ENCODE peak calls at places on chromosomes 12 and 14, in four cellular contexts. One of them, this sample, is unnamed.

GRCh38 chr12:22018860-22019259 is 27.2 kb upstream of the CMAS start:
- DNase-seq in stimulated activated CD4-positive, alpha-beta T cell treated with anti-CD3 and anti-CD28 coated beads, Interleukin-15, amount 100 ng/mL, for 24 hours: no peak
- DNase-seq in MG63: no peak
- DNase-seq in amniotic stem cell: no peak
- DNase-seq in this sample: no peak

GRCh38 chr12:109785854-109786253 is 47.3 kb downstream of the TRPV4 start:
- DNase-seq in stimulated activated CD4-positive, alpha-beta T cell treated with anti-CD3 and anti-CD28 coated beads, Interleukin-15, amount 100 ng/mL, for 24 hours: no peak
- DNase-seq in MG63: no peak
- DNase-seq in amniotic stem cell: no peak
- DNase-seq in this sample: no peak

GRCh38 chr12:42201061-42201460 is 37.0 kb downstream of the YAF2 start:
- DNase-seq in stimulated activated CD4-positive, alpha-beta T cell treated with anti-CD3 and anti-CD28 coated beads, Interleukin-15, amount 100 ng/mL, for 24 hours: no peak
- DNase-seq in MG63: no peak
- DNase-seq in amniotic stem cell: no peak
- DNase-seq in this sample: no peak

GRCh38 chr12:76641961-76642360 is 82.4 kb upstream of the OSBPL8 start:
- DNase-seq in stimulated activated CD4-positive, alpha-beta T cell treated with anti-CD3 and anti-CD28 coated beads, Interleukin-15, amount 100 ng/mL, for 24 hours: no peak
- DNase-seq in MG63: no peak
- DNase-seq in amniotic stem cell: no peak
- DNase-seq in this sample: no peak

GRCh38 chr12:19893514-19893913 is 454.2 kb downstream of the AEBP2 start:
- DNase-seq in stimulated activated CD4-positive, alpha-beta T cell treated with anti-CD3 and anti-CD28 coated beads, Interleukin-15, amount 100 ng/mL, for 24 hours: no peak
- DNase-seq in MG63: no peak
- DNase-seq in amniotic stem cell: no peak
- DNase-seq in this sample: no peak

GRCh38 chr14:25953532-25954144 is 644.2 kb downstream of the NOVA1 start:
- DNase-seq in stimulated activated CD4-positive, alpha-beta T cell treated with anti-CD3 and anti-CD28 coated beads, Interleukin-15, amount 100 ng/mL, for 24 hours: no peak
- DNase-seq in MG63: peak
- DNase-seq in amniotic stem cell: no peak
- DNase-seq in this sample: no peak

GRCh38 chr12:71810905-71811304 is 28.7 kb upstream of the TBC1D15 start:
- DNase-seq in stimulated activated CD4-positive, alpha-beta T cell treated with anti-CD3 and anti-CD28 coated beads, Interleukin-15, amount 100 ng/mL, for 24 hours: no peak
- DNase-seq in MG63: no peak
- DNase-seq in amniotic stem cell: no peak
- DNase-seq in this sample: no peak

GRCh38 chr12:131092911-131093901 is 139.5 kb downstream of the ADGRD1 start:
- DNase-seq in stimulated activated CD4-positive, alpha-beta T cell treated with anti-CD3 and anti-CD28 coated beads, Interleukin-15, amount 100 ng/mL, for 24 hours: peak
- DNase-seq in MG63: peak
- DNase-seq in amniotic stem cell: no peak
- DNase-seq in this sample: no peak

GRCh38 chr14:76784881-76785280 is 23.6 kb downstream of the VASH1 start:
- DNase-seq in stimulated activated CD4-positive, alpha-beta T cell treated with anti-CD3 and anti-CD28 coated beads, Interleukin-15, amount 100 ng/mL, for 24 hours: peak
- DNase-seq in MG63: peak
- DNase-seq in amniotic stem cell: no peak
- DNase-seq in this sample: peak

GRCh38 chr12:101733166-101733565 is 6.1 kb downstream of the SYCP3 start:
- DNase-seq in stimulated activated CD4-positive, alpha-beta T cell treated with anti-CD3 and anti-CD28 coated beads, Interleukin-15, amount 100 ng/mL, for 24 hours: no peak
- DNase-seq in MG63: no peak
- DNase-seq in amniotic stem cell: no peak
- DNase-seq in this sample: no peak

GRCh38 chr12:110581951-110582285 is 1.2 kb downstream of the PPTC7 start:
- DNase-seq in stimulated activated CD4-positive, alpha-beta T cell treated with anti-CD3 and anti-CD28 coated beads, Interleukin-15, amount 100 ng/mL, for 24 hours: no peak
- DNase-seq in MG63: no peak
- DNase-seq in amniotic stem cell: no peak
- DNase-seq in this sample: no peak

GRCh38 chr14:35159742-35160409 is 37.5 kb downstream of the PRORP start:
- DNase-seq in stimulated activated CD4-positive, alpha-beta T cell treated with anti-CD3 and anti-CD28 coated beads, Interleukin-15, amount 100 ng/mL, for 24 hours: no peak
- DNase-seq in MG63: no peak
- DNase-seq in amniotic stem cell: peak
- DNase-seq in this sample: peak

GRCh38 chr12:122421263-122421814 is 1.1 kb downstream of the CLIP1 start:
- DNase-seq in stimulated activated CD4-positive, alpha-beta T cell treated with anti-CD3 and anti-CD28 coated beads, Interleukin-15, amount 100 ng/mL, for 24 hours: peak
- DNase-seq in MG63: peak
- DNase-seq in amniotic stem cell: no peak
- DNase-seq in this sample: no peak

GRCh38 chr14:58639842-58640484 is 2.2 kb downstream of the DACT1 start:
- DNase-seq in stimulated activated CD4-positive, alpha-beta T cell treated with anti-CD3 and anti-CD28 coated beads, Interleukin-15, amount 100 ng/mL, for 24 hours: peak
- DNase-seq in MG63: peak
- DNase-seq in amniotic stem cell: peak
- DNase-seq in this sample: peak

GRCh38 chr14:64918216-64918615 is 4.0 kb downstream of the CHURC1 start:
- DNase-seq in stimulated activated CD4-positive, alpha-beta T cell treated with anti-CD3 and anti-CD28 coated beads, Interleukin-15, amount 100 ng/mL, for 24 hours: no peak
- DNase-seq in MG63: no peak
- DNase-seq in amniotic stem cell: no peak
- DNase-seq in this sample: no peak

GRCh38 chr14:81303258-81303935 is 82.6 kb upstream of the GTF2A1 start:
- DNase-seq in stimulated activated CD4-positive, alpha-beta T cell treated with anti-CD3 and anti-CD28 coated beads, Interleukin-15, amount 100 ng/mL, for 24 hours: peak
- DNase-seq in MG63: no peak
- DNase-seq in amniotic stem cell: no peak
- DNase-seq in this sample: no peak

GRCh38 chr12:46517579-46517962 is 145.0 kb upstream of the SLC38A2 start:
- DNase-seq in stimulated activated CD4-positive, alpha-beta T cell treated with anti-CD3 and anti-CD28 coated beads, Interleukin-15, amount 100 ng/mL, for 24 hours: no peak
- DNase-seq in MG63: no peak
- DNase-seq in amniotic stem cell: no peak
- DNase-seq in this sample: no peak

GRCh38 chr12:96989916-96990315 is 82.9 kb downstream of the NEDD1 start:
- DNase-seq in stimulated activated CD4-positive, alpha-beta T cell treated with anti-CD3 and anti-CD28 coated beads, Interleukin-15, amount 100 ng/mL, for 24 hours: no peak
- DNase-seq in MG63: no peak
- DNase-seq in amniotic stem cell: no peak
- DNase-seq in this sample: no peak

GRCh38 chr14:50156111-50156510 is 39.7 kb upstream of the VCPKMT start:
- DNase-seq in stimulated activated CD4-positive, alpha-beta T cell treated with anti-CD3 and anti-CD28 coated beads, Interleukin-15, amount 100 ng/mL, for 24 hours: no peak
- DNase-seq in MG63: no peak
- DNase-seq in amniotic stem cell: no peak
- DNase-seq in this sample: no peak

GRCh38 chr12:63802012-63802608 is 22.4 kb downstream of the RXYLT1 start:
- DNase-seq in stimulated activated CD4-positive, alpha-beta T cell treated with anti-CD3 and anti-CD28 coated beads, Interleukin-15, amount 100 ng/mL, for 24 hours: no peak
- DNase-seq in MG63: no peak
- DNase-seq in amniotic stem cell: no peak
- DNase-seq in this sample: no peak

GRCh38 chr12:3061129-3061857 is 15.9 kb upstream of the TSPAN9 start:
- DNase-seq in stimulated activated CD4-positive, alpha-beta T cell treated with anti-CD3 and anti-CD28 coated beads, Interleukin-15, amount 100 ng/mL, for 24 hours: no peak
- DNase-seq in MG63: peak
- DNase-seq in amniotic stem cell: peak
- DNase-seq in this sample: peak

GRCh38 chr12:111926631-111927030 is 84.6 kb downstream of the MAPKAPK5 start:
- DNase-seq in stimulated activated CD4-positive, alpha-beta T cell treated with anti-CD3 and anti-CD28 coated beads, Interleukin-15, amount 100 ng/mL, for 24 hours: no peak
- DNase-seq in MG63: no peak
- DNase-seq in amniotic stem cell: no peak
- DNase-seq in this sample: no peak

GRCh38 chr12:93819048-93819491 is 141.9 kb downstream of the CRADD start:
- DNase-seq in stimulated activated CD4-positive, alpha-beta T cell treated with anti-CD3 and anti-CD28 coated beads, Interleukin-15, amount 100 ng/mL, for 24 hours: no peak
- DNase-seq in MG63: peak
- DNase-seq in amniotic stem cell: no peak
- DNase-seq in this sample: no peak

GRCh38 chr14:60807247-60807646 is 72.7 kb downstream of the MNAT1 start:
- DNase-seq in stimulated activated CD4-positive, alpha-beta T cell treated with anti-CD3 and anti-CD28 coated beads, Interleukin-15, amount 100 ng/mL, for 24 hours: no peak
- DNase-seq in MG63: no peak
- DNase-seq in amniotic stem cell: no peak
- DNase-seq in this sample: no peak

GRCh38 chr12:53989227-53990113 is 4.5 kb downstream of the HOXC10 start:
- DNase-seq in stimulated activated CD4-positive, alpha-beta T cell treated with anti-CD3 and anti-CD28 coated beads, Interleukin-15, amount 100 ng/mL, for 24 hours: peak
- DNase-seq in MG63: peak
- DNase-seq in amniotic stem cell: peak
- DNase-seq in this sample: no peak

GRCh38 chr14:30355431-30355913 is 203.5 kb upstream of the G2E3 start:
- DNase-seq in stimulated activated CD4-positive, alpha-beta T cell treated with anti-CD3 and anti-CD28 coated beads, Interleukin-15, amount 100 ng/mL, for 24 hours: peak
- DNase-seq in MG63: no peak
- DNase-seq in amniotic stem cell: no peak
- DNase-seq in this sample: no peak

GRCh38 chr14:67526676-67527459 is 6.2 kb upstream of the PLEKHH1 start:
- DNase-seq in stimulated activated CD4-positive, alpha-beta T cell treated with anti-CD3 and anti-CD28 coated beads, Interleukin-15, amount 100 ng/mL, for 24 hours: peak
- DNase-seq in MG63: peak
- DNase-seq in amniotic stem cell: no peak
- DNase-seq in this sample: peak

GRCh38 chr14:33714527-33715222 is 236.2 kb downstream of the EGLN3 start:
- DNase-seq in stimulated activated CD4-positive, alpha-beta T cell treated with anti-CD3 and anti-CD28 coated beads, Interleukin-15, amount 100 ng/mL, for 24 hours: no peak
- DNase-seq in MG63: no peak
- DNase-seq in amniotic stem cell: no peak
- DNase-seq in this sample: no peak

GRCh38 chr14:96094211-96094610 is 55.0 kb downstream of the C14orf132 start:
- DNase-seq in stimulated activated CD4-positive, alpha-beta T cell treated with anti-CD3 and anti-CD28 coated beads, Interleukin-15, amount 100 ng/mL, for 24 hours: no peak
- DNase-seq in MG63: no peak
- DNase-seq in amniotic stem cell: no peak
- DNase-seq in this sample: no peak

GRCh38 chr14:94217116-94217515 is 43.0 kb downstream of the PPP4R4 start:
- DNase-seq in stimulated activated CD4-positive, alpha-beta T cell treated with anti-CD3 and anti-CD28 coated beads, Interleukin-15, amount 100 ng/mL, for 24 hours: no peak
- DNase-seq in MG63: no peak
- DNase-seq in amniotic stem cell: no peak
- DNase-seq in this sample: no peak

This sample was measured in brain pericyte.